ENCODE peak calls at places on chromosomes 6 and 20, in six cellular contexts. One of them, this sample, is unnamed.

GRCh38 chr6:166927240-166927941 is 29.0 kb downstream of the RNASET2 start:
- DNase-seq in astrocyte of the cerebellum: no peak
- DNase-seq in NAMALWA: no peak
- DNase-seq in IMR-90: no peak
- DNase-seq in retina: no peak
- DNase-seq in T-cell: no peak
- DNase-seq in this sample: no peak

GRCh38 chr6:111731404-111732195 is 125.9 kb upstream of the TRAF3IP2 start:
- DNase-seq in astrocyte of the cerebellum: no peak
- DNase-seq in NAMALWA: no peak
- DNase-seq in IMR-90: peak; percentile 6
- DNase-seq in retina: no peak
- DNase-seq in T-cell: no peak
- DNase-seq in this sample: no peak

GRCh38 chr6:3509326-3509725 is 52.5 kb upstream of the SLC22A23 start:
- DNase-seq in astrocyte of the cerebellum: no peak
- DNase-seq in NAMALWA: no peak
- DNase-seq in IMR-90: peak; percentile 55
- DNase-seq in retina: no peak
- DNase-seq in T-cell: no peak
- DNase-seq in this sample: no peak

GRCh38 chr6:28816909-28817807 is 106.6 kb downstream of the TRIM27 start:
- DNase-seq in astrocyte of the cerebellum: no peak
- DNase-seq in NAMALWA: peak; percentile 81
- DNase-seq in IMR-90: peak; percentile 86
- DNase-seq in retina: peak; percentile 70
- DNase-seq in T-cell: no peak
- DNase-seq in this sample: no peak

GRCh38 chr6:33730611-33731010 is 16.1 kb downstream of the IP6K3 start:
- DNase-seq in astrocyte of the cerebellum: no peak
- DNase-seq in NAMALWA: no peak
- DNase-seq in IMR-90: no peak
- DNase-seq in retina: no peak
- DNase-seq in T-cell: no peak
- DNase-seq in this sample: no peak

GRCh38 chr6:138682722-138683521 is 90.6 kb upstream of the CCDC28A start:
- DNase-seq in astrocyte of the cerebellum: no peak
- DNase-seq in NAMALWA: no peak
- DNase-seq in IMR-90: peak; percentile 86
- DNase-seq in retina: peak; percentile 43
- DNase-seq in T-cell: no peak
- DNase-seq in this sample: no peak

GRCh38 chr6:52735071-52735470 is 28.2 kb downstream of the GSTA2 start:
- DNase-seq in astrocyte of the cerebellum: no peak
- DNase-seq in NAMALWA: no peak
- DNase-seq in IMR-90: no peak
- DNase-seq in retina: no peak
- DNase-seq in T-cell: no peak
- DNase-seq in this sample: no peak

GRCh38 chr6:49969588-49969987 is at the start of gene DEFB113:
- DNase-seq in astrocyte of the cerebellum: no peak
- DNase-seq in NAMALWA: no peak
- DNase-seq in IMR-90: no peak
- DNase-seq in retina: no peak
- DNase-seq in T-cell: no peak
- DNase-seq in this sample: no peak

GRCh38 chr6:106396426-106397220 is 36.1 kb downstream of the CRYBG1 start:
- DNase-seq in astrocyte of the cerebellum: no peak
- DNase-seq in NAMALWA: no peak
- DNase-seq in IMR-90: no peak
- DNase-seq in retina: no peak
- DNase-seq in T-cell: no peak
- DNase-seq in this sample: no peak

GRCh38 chr20:61437280-61438206 is 185.5 kb downstream of the CDH4 start:
- DNase-seq in astrocyte of the cerebellum: peak; percentile 70
- DNase-seq in NAMALWA: no peak
- DNase-seq in IMR-90: peak; percentile 90
- DNase-seq in retina: no peak
- DNase-seq in T-cell: no peak
- DNase-seq in this sample: no peak